ENCODE peak calls at places on chromosomes 1 and 21, in five cellular contexts. One of them, this sample, is unnamed.

GRCh38 chr1:15410223-15410883 is 665 bp downstream of the EFHD2 start:
- DNase-seq in mucosa of descending colon: peak; percentile 50
- DNase-seq in CD8-positive, alpha-beta T cell: no peak
- DNase-seq in heart right ventricle: peak; percentile 27
- DNase-seq in WERI-Rb-1: no peak
- DNase-seq in this sample: no peak

GRCh38 chr1:15243275-15244043 is 3.6 kb upstream of the FHAD1 start:
- DNase-seq in mucosa of descending colon: no peak
- DNase-seq in CD8-positive, alpha-beta T cell: no peak
- DNase-seq in heart right ventricle: no peak
- DNase-seq in WERI-Rb-1: no peak
- DNase-seq in this sample: peak; percentile 53

GRCh38 chr1:230274254-230274653 is 151.9 kb downstream of the PGBD5 start:
- DNase-seq in mucosa of descending colon: no peak
- DNase-seq in CD8-positive, alpha-beta T cell: no peak
- DNase-seq in heart right ventricle: no peak
- DNase-seq in WERI-Rb-1: no peak
- DNase-seq in this sample: no peak

GRCh38 chr1:4422496-4423289 is 231.7 kb upstream of the AJAP1 start:
- DNase-seq in mucosa of descending colon: no peak
- DNase-seq in CD8-positive, alpha-beta T cell: no peak
- DNase-seq in heart right ventricle: no peak
- DNase-seq in WERI-Rb-1: no peak
- DNase-seq in this sample: no peak

GRCh38 chr21:43757601-43758000 is 18.5 kb downstream of the CSTB start:
- DNase-seq in mucosa of descending colon: no peak
- DNase-seq in CD8-positive, alpha-beta T cell: no peak
- DNase-seq in heart right ventricle: no peak
- DNase-seq in WERI-Rb-1: no peak
- DNase-seq in this sample: no peak

GRCh38 chr1:163585796-163586195 is 264.0 kb downstream of the NUF2 start:
- DNase-seq in mucosa of descending colon: no peak
- DNase-seq in CD8-positive, alpha-beta T cell: no peak
- DNase-seq in heart right ventricle: no peak
- DNase-seq in WERI-Rb-1: no peak
- DNase-seq in this sample: no peak

GRCh38 chr1:81584398-81584797 is 216.3 kb upstream of the ADGRL2 start:
- DNase-seq in mucosa of descending colon: no peak
- DNase-seq in CD8-positive, alpha-beta T cell: no peak
- DNase-seq in heart right ventricle: no peak
- DNase-seq in WERI-Rb-1: no peak
- DNase-seq in this sample: no peak

GRCh38 chr1:179166663-179167417 is 62.6 kb downstream of the ABL2 start:
- DNase-seq in mucosa of descending colon: no peak
- DNase-seq in CD8-positive, alpha-beta T cell: no peak
- DNase-seq in heart right ventricle: no peak
- DNase-seq in WERI-Rb-1: no peak
- DNase-seq in this sample: no peak

GRCh38 chr1:60960846-60961542 is 121.4 kb upstream of the NFIA start:
- DNase-seq in mucosa of descending colon: no peak
- DNase-seq in CD8-positive, alpha-beta T cell: no peak
- DNase-seq in heart right ventricle: no peak
- DNase-seq in WERI-Rb-1: no peak
- DNase-seq in this sample: no peak

GRCh38 chr1:30418426-30419245 is 304.7 kb downstream of the MATN1 start:
- DNase-seq in mucosa of descending colon: no peak
- DNase-seq in CD8-positive, alpha-beta T cell: no peak
- DNase-seq in heart right ventricle: no peak
- DNase-seq in WERI-Rb-1: no peak
- DNase-seq in this sample: peak; percentile 32

GRCh38 chr1:178151831-178152230 is 57.9 kb downstream of the RASAL2 start:
- DNase-seq in mucosa of descending colon: no peak
- DNase-seq in CD8-positive, alpha-beta T cell: no peak
- DNase-seq in heart right ventricle: no peak
- DNase-seq in WERI-Rb-1: no peak
- DNase-seq in this sample: no peak

GRCh38 chr1:82538876-82539275 is 738.1 kb downstream of the ADGRL2 start:
- DNase-seq in mucosa of descending colon: no peak
- DNase-seq in CD8-positive, alpha-beta T cell: no peak
- DNase-seq in heart right ventricle: no peak
- DNase-seq in WERI-Rb-1: no peak
- DNase-seq in this sample: no peak

GRCh38 chr1:6358144-6358624 is 35.4 kb downstream of the ACOT7 start:
- DNase-seq in mucosa of descending colon: no peak
- DNase-seq in CD8-positive, alpha-beta T cell: no peak
- DNase-seq in heart right ventricle: no peak
- DNase-seq in WERI-Rb-1: no peak
- DNase-seq in this sample: no peak

GRCh38 chr1:36771222-36771621 is 263.1 kb downstream of the GRIK3 start:
- DNase-seq in mucosa of descending colon: no peak
- DNase-seq in CD8-positive, alpha-beta T cell: no peak
- DNase-seq in heart right ventricle: no peak
- DNase-seq in WERI-Rb-1: peak; percentile 53
- DNase-seq in this sample: no peak

GRCh38 chr1:60126733-60127132 is 53.2 kb upstream of the C1orf87 start:
- DNase-seq in mucosa of descending colon: peak; percentile 29
- DNase-seq in CD8-positive, alpha-beta T cell: no peak
- DNase-seq in heart right ventricle: no peak
- DNase-seq in WERI-Rb-1: peak; percentile 60
- DNase-seq in this sample: no peak

GRCh38 chr1:164667600-164667999 is 108.6 kb downstream of the PBX1 start:
- DNase-seq in mucosa of descending colon: no peak
- DNase-seq in CD8-positive, alpha-beta T cell: no peak
- DNase-seq in heart right ventricle: no peak
- DNase-seq in WERI-Rb-1: no peak
- DNase-seq in this sample: no peak

GRCh38 chr1:172399369-172400072 is 21.0 kb upstream of the C1orf105 start:
- DNase-seq in mucosa of descending colon: peak; percentile 40
- DNase-seq in CD8-positive, alpha-beta T cell: no peak
- DNase-seq in heart right ventricle: no peak
- DNase-seq in WERI-Rb-1: no peak
- DNase-seq in this sample: no peak

GRCh38 chr1:53616927-53617326 is 122.0 kb downstream of the GLIS1 start:
- DNase-seq in mucosa of descending colon: no peak
- DNase-seq in CD8-positive, alpha-beta T cell: no peak
- DNase-seq in heart right ventricle: no peak
- DNase-seq in WERI-Rb-1: no peak
- DNase-seq in this sample: peak; percentile 44

GRCh38 chr1:5493708-5494390 is 498.4 kb downstream of the NPHP4 start:
- DNase-seq in mucosa of descending colon: no peak
- DNase-seq in CD8-positive, alpha-beta T cell: no peak
- DNase-seq in heart right ventricle: no peak
- DNase-seq in WERI-Rb-1: no peak
- DNase-seq in this sample: no peak

GRCh38 chr1:226827458-226827857 is 43.0 kb upstream of the PSEN2 start:
- DNase-seq in mucosa of descending colon: peak; percentile 36
- DNase-seq in CD8-positive, alpha-beta T cell: no peak
- DNase-seq in heart right ventricle: peak; percentile 67
- DNase-seq in WERI-Rb-1: no peak
- DNase-seq in this sample: no peak

GRCh38 chr1:169371400-169371799 is 3.4 kb downstream of the BLZF1 start:
- DNase-seq in mucosa of descending colon: no peak
- DNase-seq in CD8-positive, alpha-beta T cell: no peak
- DNase-seq in heart right ventricle: no peak
- DNase-seq in WERI-Rb-1: no peak
- DNase-seq in this sample: no peak

GRCh38 chr1:172107261-172107820 is 266.0 kb downstream of the DNM3 start:
- DNase-seq in mucosa of descending colon: no peak
- DNase-seq in CD8-positive, alpha-beta T cell: no peak
- DNase-seq in heart right ventricle: no peak
- DNase-seq in WERI-Rb-1: no peak
- DNase-seq in this sample: no peak

GRCh38 chr1:109104364-109105151 is 9.4 kb upstream of the ELAPOR1 start:
- DNase-seq in mucosa of descending colon: no peak
- DNase-seq in CD8-positive, alpha-beta T cell: no peak
- DNase-seq in heart right ventricle: no peak
- DNase-seq in WERI-Rb-1: no peak
- DNase-seq in this sample: no peak

GRCh38 chr1:67524143-67525052 is 94.2 kb upstream of the SERBP1 start:
- DNase-seq in mucosa of descending colon: no peak
- DNase-seq in CD8-positive, alpha-beta T cell: no peak
- DNase-seq in heart right ventricle: no peak
- DNase-seq in WERI-Rb-1: no peak
- DNase-seq in this sample: no peak

GRCh38 chr1:205356424-205357151 is at the start of gene KLHDC8A:
- DNase-seq in mucosa of descending colon: no peak
- DNase-seq in CD8-positive, alpha-beta T cell: no peak
- DNase-seq in heart right ventricle: no peak
- DNase-seq in WERI-Rb-1: peak; percentile 55
- DNase-seq in this sample: no peak

GRCh38 chr1:18100493-18101063 is 7.0 kb upstream of the IGSF21 start:
- DNase-seq in mucosa of descending colon: peak; percentile 87
- DNase-seq in CD8-positive, alpha-beta T cell: peak; percentile 10
- DNase-seq in heart right ventricle: peak; percentile 32
- DNase-seq in WERI-Rb-1: peak; percentile 83
- DNase-seq in this sample: no peak

GRCh38 chr1:246383791-246384190 is 123.3 kb downstream of the SMYD3 start:
- DNase-seq in mucosa of descending colon: no peak
- DNase-seq in CD8-positive, alpha-beta T cell: no peak
- DNase-seq in heart right ventricle: no peak
- DNase-seq in WERI-Rb-1: no peak
- DNase-seq in this sample: no peak

GRCh38 chr1:151832318-151832984 is 849 bp upstream of the RORC start:
- DNase-seq in mucosa of descending colon: peak; percentile 91
- DNase-seq in CD8-positive, alpha-beta T cell: no peak
- DNase-seq in heart right ventricle: peak; percentile 75
- DNase-seq in WERI-Rb-1: no peak
- DNase-seq in this sample: no peak

GRCh38 chr21:45914321-45914845 is 67.2 kb upstream of the COL6A1 start:
- DNase-seq in mucosa of descending colon: no peak
- DNase-seq in CD8-positive, alpha-beta T cell: no peak
- DNase-seq in heart right ventricle: no peak
- DNase-seq in WERI-Rb-1: no peak
- DNase-seq in this sample: no peak

GRCh38 chr21:46411236-46411635 is 47.5 kb upstream of the DIP2A start:
- DNase-seq in mucosa of descending colon: no peak
- DNase-seq in CD8-positive, alpha-beta T cell: no peak
- DNase-seq in heart right ventricle: no peak
- DNase-seq in WERI-Rb-1: no peak
- DNase-seq in this sample: no peak

GRCh38 chr21:15826147-15826780 is 96.5 kb downstream of the USP25 start:
- DNase-seq in mucosa of descending colon: peak; percentile 71
- DNase-seq in CD8-positive, alpha-beta T cell: no peak
- DNase-seq in heart right ventricle: no peak
- DNase-seq in WERI-Rb-1: peak; percentile 16
- DNase-seq in this sample: no peak

GRCh38 chr21:33202464-33203363 is 27.0 kb upstream of the IFNAR2 start:
- DNase-seq in mucosa of descending colon: no peak
- DNase-seq in CD8-positive, alpha-beta T cell: no peak
- DNase-seq in heart right ventricle: no peak
- DNase-seq in WERI-Rb-1: no peak
- DNase-seq in this sample: no peak

GRCh38 chr1:62386351-62387121 is 50.3 kb upstream of the USP1 start:
- DNase-seq in mucosa of descending colon: no peak
- DNase-seq in CD8-positive, alpha-beta T cell: no peak
- DNase-seq in heart right ventricle: no peak
- DNase-seq in WERI-Rb-1: no peak
- DNase-seq in this sample: no peak

GRCh38 chr1:207427832-207428231 is 26.3 kb upstream of the CR2 start:
- DNase-seq in mucosa of descending colon: no peak
- DNase-seq in CD8-positive, alpha-beta T cell: no peak
- DNase-seq in heart right ventricle: no peak
- DNase-seq in WERI-Rb-1: no peak
- DNase-seq in this sample: no peak

GRCh38 chr1:160062134-160062533 is 7.8 kb downstream of the KCNJ10 start:
- DNase-seq in mucosa of descending colon: no peak
- DNase-seq in CD8-positive, alpha-beta T cell: no peak
- DNase-seq in heart right ventricle: no peak
- DNase-seq in WERI-Rb-1: no peak
- DNase-seq in this sample: no peak

GRCh38 chr21:33642896-33643657 is 776 bp downstream of the ITSN1 start:
- DNase-seq in mucosa of descending colon: peak; percentile 51
- DNase-seq in CD8-positive, alpha-beta T cell: no peak
- DNase-seq in heart right ventricle: peak; percentile 46
- DNase-seq in WERI-Rb-1: peak; percentile 37
- DNase-seq in this sample: peak; percentile 86

GRCh38 chr1:45012639-45013278 is 705 bp downstream of the UROD start:
- DNase-seq in mucosa of descending colon: peak; percentile 79
- DNase-seq in CD8-positive, alpha-beta T cell: no peak
- DNase-seq in heart right ventricle: peak; percentile 82
- DNase-seq in WERI-Rb-1: no peak
- DNase-seq in this sample: peak; percentile 86

GRCh38 chr1:93257889-93258288 is 77.4 kb downstream of the CCDC18 start:
- DNase-seq in mucosa of descending colon: no peak
- DNase-seq in CD8-positive, alpha-beta T cell: no peak
- DNase-seq in heart right ventricle: no peak
- DNase-seq in WERI-Rb-1: no peak
- DNase-seq in this sample: no peak

GRCh38 chr1:18635833-18636671 is 5.4 kb downstream of the PAX7 start:
- DNase-seq in mucosa of descending colon: no peak
- DNase-seq in CD8-positive, alpha-beta T cell: no peak
- DNase-seq in heart right ventricle: no peak
- DNase-seq in WERI-Rb-1: peak; percentile 47
- DNase-seq in this sample: no peak

GRCh38 chr1:154999651-155000474 is 2.7 kb upstream of the ZBTB7B start:
- DNase-seq in mucosa of descending colon: peak; percentile 59
- DNase-seq in CD8-positive, alpha-beta T cell: no peak
- DNase-seq in heart right ventricle: no peak
- DNase-seq in WERI-Rb-1: peak; percentile 92
- DNase-seq in this sample: no peak
- TF ChIP-seq CTCF in mucosa of descending colon: no peak
- TF ChIP-seq CTCF in CD8-positive, alpha-beta T cell: no peak
- TF ChIP-seq CTCF in heart right ventricle: no peak
- TF ChIP-seq CTCF in WERI-Rb-1: no peak
- TF ChIP-seq CTCF in this sample: no peak

GRCh38 chr1:190373705-190374336 is 103.8 kb downstream of the BRINP3 start:
- DNase-seq in mucosa of descending colon: peak; percentile 25
- DNase-seq in CD8-positive, alpha-beta T cell: no peak
- DNase-seq in heart right ventricle: no peak
- DNase-seq in WERI-Rb-1: no peak
- DNase-seq in this sample: no peak
- TF ChIP-seq CTCF in mucosa of descending colon: peak; percentile 13
- TF ChIP-seq CTCF in CD8-positive, alpha-beta T cell: no peak
- TF ChIP-seq CTCF in heart right ventricle: no peak
- TF ChIP-seq CTCF in WERI-Rb-1: peak; percentile 53
- TF ChIP-seq CTCF in this sample: peak; percentile 50

GRCh38 chr1:38228718-38229117 is 182.1 kb upstream of the POU3F1 start:
- DNase-seq in mucosa of descending colon: no peak
- DNase-seq in CD8-positive, alpha-beta T cell: no peak
- DNase-seq in heart right ventricle: no peak
- DNase-seq in WERI-Rb-1: no peak
- DNase-seq in this sample: no peak
- TF ChIP-seq CTCF in mucosa of descending colon: no peak
- TF ChIP-seq CTCF in CD8-positive, alpha-beta T cell: no peak
- TF ChIP-seq CTCF in heart right ventricle: no peak
- TF ChIP-seq CTCF in WERI-Rb-1: no peak
- TF ChIP-seq CTCF in this sample: no peak

DNA sequence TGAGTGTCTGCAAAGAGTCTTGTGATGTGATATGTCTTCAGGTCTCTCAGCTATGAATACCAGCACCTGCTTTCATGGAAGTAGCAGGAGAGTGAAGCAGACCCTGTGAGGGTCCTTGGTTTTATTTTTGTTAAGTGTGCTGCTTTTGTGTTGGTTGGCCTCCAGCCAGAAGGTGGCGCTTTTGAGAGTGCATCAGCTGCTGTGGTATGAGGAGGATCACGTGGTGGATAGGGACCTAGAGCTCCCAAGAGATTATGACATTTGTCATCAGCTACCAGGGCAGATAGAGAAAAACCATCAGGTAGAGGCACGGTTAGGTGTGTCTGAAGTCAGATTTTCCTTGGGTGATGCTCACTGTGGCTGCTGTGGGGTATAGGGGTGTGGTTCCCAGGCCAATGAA is 1232.1 kb downstream of the MRPL39 start:
- DNase-seq in mucosa of descending colon: peak; percentile 7
- DNase-seq in CD8-positive, alpha-beta T cell: no peak
- DNase-seq in heart right ventricle: no peak
- DNase-seq in WERI-Rb-1: peak; percentile 42
- DNase-seq in this sample: no peak
- TF ChIP-seq CTCF in mucosa of descending colon: no peak
- TF ChIP-seq CTCF in CD8-positive, alpha-beta T cell: no peak
- TF ChIP-seq CTCF in heart right ventricle: no peak
- TF ChIP-seq CTCF in WERI-Rb-1: peak; percentile 45
- TF ChIP-seq CTCF in this sample: no peak

This sample was measured in osteocyte.